ENCODE peak calls at places on chromosomes 7 and 10, in seven cellular contexts. One of them, this sample, is unnamed.

GRCh38 chr7:122304604-122304975 is at the start of gene FEZF1:
- DNase-seq in skeletal muscle cell: no peak
- DNase-seq in hepatocyte: peak; percentile 15
- DNase-seq in heart right ventricle: no peak
- DNase-seq in A549: no peak
- DNase-seq in H1: no peak
- DNase-seq in left ventricle myocardium inferior: no peak
- DNase-seq in this sample: no peak

GRCh38 chr7:29606287-29606721 is 42.7 kb downstream of the PRR15 start:
- DNase-seq in A549: peak; percentile 65
- DNase-seq in skeletal muscle cell: peak; percentile 56
- DNase-seq in H1: no peak
- DNase-seq in left ventricle myocardium inferior: no peak
- DNase-seq in heart right ventricle: no peak
- DNase-seq in hepatocyte: peak; percentile 71
- DNase-seq in this sample: no peak

GRCh38 chr7:150784954-150785353 is 15.2 kb downstream of the TMEM176B start:
- DNase-seq in left ventricle myocardium inferior: no peak
- DNase-seq in skeletal muscle cell: no peak
- DNase-seq in A549: no peak
- DNase-seq in heart right ventricle: no peak
- DNase-seq in hepatocyte: peak; percentile 48
- DNase-seq in H1: no peak
- DNase-seq in this sample: no peak

GRCh38 chr7:148437043-148437442 is 153.5 kb upstream of the C7orf33 start:
- DNase-seq in left ventricle myocardium inferior: no peak
- DNase-seq in A549: no peak
- DNase-seq in skeletal muscle cell: no peak
- DNase-seq in heart right ventricle: no peak
- DNase-seq in hepatocyte: no peak
- DNase-seq in H1: no peak
- DNase-seq in this sample: no peak

GRCh38 chr7:20287317-20287716 is 43.4 kb upstream of the ITGB8 start:
- DNase-seq in hepatocyte: no peak
- DNase-seq in skeletal muscle cell: no peak
- DNase-seq in H1: no peak
- DNase-seq in A549: no peak
- DNase-seq in heart right ventricle: no peak
- DNase-seq in left ventricle myocardium inferior: no peak
- DNase-seq in this sample: no peak

GRCh38 chr7:155104913-155105312 is 34.8 kb downstream of the HTR5A start:
- DNase-seq in H1: no peak
- DNase-seq in heart right ventricle: no peak
- DNase-seq in hepatocyte: no peak
- DNase-seq in skeletal muscle cell: no peak
- DNase-seq in left ventricle myocardium inferior: no peak
- DNase-seq in A549: no peak
- DNase-seq in this sample: no peak

GRCh38 chr10:13894412-13895093 is 307.8 kb downstream of the PRPF18 start:
- DNase-seq in H1: no peak
- DNase-seq in skeletal muscle cell: no peak
- DNase-seq in hepatocyte: no peak
- DNase-seq in A549: no peak
- DNase-seq in left ventricle myocardium inferior: no peak
- DNase-seq in heart right ventricle: no peak
- DNase-seq in this sample: no peak

GRCh38 chr7:1717903-1718676 is 48.0 kb downstream of the ELFN1 start:
- DNase-seq in H1: no peak
- DNase-seq in A549: no peak
- DNase-seq in hepatocyte: no peak
- DNase-seq in skeletal muscle cell: no peak
- DNase-seq in heart right ventricle: no peak
- DNase-seq in left ventricle myocardium inferior: no peak
- DNase-seq in this sample: no peak

GRCh38 chr10:125797424-125797823 is 21.8 kb upstream of the MMP21 start:
- DNase-seq in A549: no peak
- DNase-seq in hepatocyte: no peak
- DNase-seq in H1: no peak
- DNase-seq in skeletal muscle cell: no peak
- DNase-seq in left ventricle myocardium inferior: no peak
- DNase-seq in heart right ventricle: no peak
- DNase-seq in this sample: no peak

DNA sequence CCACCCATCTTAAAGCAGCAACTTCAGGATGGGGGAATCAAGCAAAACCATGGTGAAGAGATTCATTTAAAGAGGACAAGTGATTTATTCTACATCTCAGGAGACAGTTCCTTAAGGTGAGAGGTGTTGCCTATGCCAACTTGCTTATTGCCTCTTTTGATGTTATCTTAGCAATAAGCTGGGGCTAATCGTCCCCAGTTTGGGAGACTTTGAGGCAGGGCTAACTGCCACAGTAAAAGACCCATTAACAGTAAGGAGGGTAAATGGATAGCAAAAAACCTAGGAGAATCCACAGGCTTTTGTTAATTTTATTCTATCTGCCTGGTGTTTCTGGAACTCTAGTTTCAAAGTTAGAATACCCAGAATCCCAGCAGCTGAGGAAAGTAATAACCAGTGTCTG is 22.1 kb upstream of the HERPUD2 start:
- DNase-seq in skeletal muscle cell: no peak
- DNase-seq in A549: no peak
- DNase-seq in left ventricle myocardium inferior: no peak
- DNase-seq in H1: no peak
- DNase-seq in heart right ventricle: no peak
- DNase-seq in hepatocyte: no peak
- DNase-seq in this sample: no peak
- H3K4me3 ChIP-seq in skeletal muscle cell: peak overlapping the region; percentile 16
- H3K4me3 ChIP-seq in A549: no peak overlapping the region
- H3K4me3 ChIP-seq in left ventricle myocardium inferior: peak overlapping the region; percentile 57
- H3K4me3 ChIP-seq in H1: no peak overlapping the region
- H3K4me3 ChIP-seq in heart right ventricle: peak overlapping the region; percentile 46
- H3K4me3 ChIP-seq in hepatocyte: no peak overlapping the region
- H3K4me3 ChIP-seq in this sample: peak overlapping the region; percentile 33

GRCh38 chr7:25858200-25858561 is 293.8 kb upstream of the NFE2L3 start:
- DNase-seq in skeletal muscle cell: no peak
- DNase-seq in heart right ventricle: no peak
- DNase-seq in H1: no peak
- DNase-seq in left ventricle myocardium inferior: no peak
- DNase-seq in A549: no peak
- DNase-seq in hepatocyte: no peak
- DNase-seq in this sample: no peak

GRCh38 chr7:25859412-25859704 is 292.6 kb upstream of the NFE2L3 start:
- DNase-seq in A549: no peak
- DNase-seq in H1: peak; percentile 51
- DNase-seq in heart right ventricle: no peak
- DNase-seq in hepatocyte: no peak
- DNase-seq in skeletal muscle cell: no peak
- DNase-seq in left ventricle myocardium inferior: no peak
- DNase-seq in this sample: no peak

GRCh38 chr7:25859732-25860131 is 292.3 kb upstream of the NFE2L3 start:
- DNase-seq in left ventricle myocardium inferior: no peak
- DNase-seq in skeletal muscle cell: no peak
- DNase-seq in hepatocyte: no peak
- DNase-seq in A549: no peak
- DNase-seq in H1: no peak
- DNase-seq in heart right ventricle: no peak
- DNase-seq in this sample: no peak

GRCh38 chr7:25857376-25858067 is 294.5 kb upstream of the NFE2L3 start:
- DNase-seq in left ventricle myocardium inferior: no peak
- DNase-seq in heart right ventricle: no peak
- DNase-seq in skeletal muscle cell: peak; percentile 86
- DNase-seq in H1: no peak
- DNase-seq in A549: peak; percentile 61
- DNase-seq in hepatocyte: peak; percentile 87
- DNase-seq in this sample: peak; percentile 73

DNA sequence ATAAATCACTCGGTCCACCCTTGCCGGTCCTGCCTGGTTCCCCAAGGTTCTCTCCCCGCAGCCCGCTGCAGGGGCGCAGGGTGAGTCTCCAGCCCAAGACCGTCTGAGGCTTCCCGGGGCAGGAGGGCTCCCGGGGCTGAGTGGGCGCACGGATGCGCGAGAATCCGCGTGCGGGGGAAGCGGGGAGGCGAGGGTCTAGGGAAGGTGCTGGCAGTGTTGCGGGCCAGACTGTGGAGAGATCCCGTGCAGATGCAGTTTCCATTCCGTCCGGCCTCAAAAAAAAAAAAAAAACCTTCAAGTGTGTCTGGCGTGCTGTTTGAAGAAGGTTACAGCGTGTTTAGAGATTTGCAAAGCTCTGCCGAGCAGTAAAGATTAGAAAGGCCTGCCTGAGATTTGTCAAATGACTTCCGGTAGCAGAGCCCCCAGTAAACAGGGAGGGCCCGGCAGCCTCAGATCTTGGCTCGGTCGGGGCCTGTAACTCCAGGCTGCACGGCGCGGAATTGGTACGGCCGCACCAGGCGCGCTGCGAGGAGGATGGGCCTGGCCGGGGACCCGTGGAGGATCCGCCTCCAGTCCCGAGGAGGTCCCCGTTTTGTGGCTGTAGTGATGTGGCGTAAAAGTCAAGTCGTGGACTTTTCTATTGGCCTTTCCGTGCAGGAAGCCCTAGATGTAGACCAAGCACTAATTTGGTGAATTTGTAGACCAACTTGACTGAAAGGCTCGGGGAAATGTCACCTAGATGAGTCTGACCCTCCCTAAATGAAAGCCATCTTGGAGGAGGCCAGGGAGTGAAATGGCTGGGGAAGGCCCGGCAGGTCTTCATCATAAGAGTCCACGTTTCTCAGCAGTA is 293.2 kb upstream of the NFE2L3 start:
- DNase-seq in left ventricle myocardium inferior: no peak
- DNase-seq in A549: no peak
- DNase-seq in skeletal muscle cell: no peak
- DNase-seq in hepatocyte: peak; percentile 72
- DNase-seq in H1: peak; percentile 72
- DNase-seq in heart right ventricle: no peak
- DNase-seq in this sample: no peak
- H3K4me3 ChIP-seq in left ventricle myocardium inferior: no peak overlapping the region
- H3K4me3 ChIP-seq in A549: no peak overlapping the region
- H3K4me3 ChIP-seq in skeletal muscle cell: peak overlapping the region; percentile 11
- H3K4me3 ChIP-seq in hepatocyte: no peak overlapping the region
- H3K4me3 ChIP-seq in H1: peak overlapping the region; percentile 66
- H3K4me3 ChIP-seq in heart right ventricle: no peak overlapping the region
- H3K4me3 ChIP-seq in this sample: no peak overlapping the region

GRCh38 chr7:64045301-64046040 is at the start of gene ZNF727:
- DNase-seq in left ventricle myocardium inferior: peak; percentile 76
- DNase-seq in H1: no peak
- DNase-seq in heart right ventricle: peak; percentile 65
- DNase-seq in hepatocyte: no peak
- DNase-seq in A549: no peak
- DNase-seq in skeletal muscle cell: no peak
- DNase-seq in this sample: peak; percentile 88
- H3K4me3 ChIP-seq in left ventricle myocardium inferior: peak within 1 kb of the TSS; percentile 73
- H3K4me3 ChIP-seq in H1: no peak within 1 kb of the TSS
- H3K4me3 ChIP-seq in heart right ventricle: peak within 1 kb of the TSS; percentile 62
- H3K4me3 ChIP-seq in hepatocyte: no peak within 1 kb of the TSS
- H3K4me3 ChIP-seq in A549: no peak within 1 kb of the TSS
- H3K4me3 ChIP-seq in skeletal muscle cell: no peak within 1 kb of the TSS
- H3K4me3 ChIP-seq in this sample: peak within 1 kb of the TSS; percentile 59

GRCh38 chr10:44309939-44310761 is 74.7 kb downstream of the CXCL12 start:
- DNase-seq in heart right ventricle: no peak
- DNase-seq in skeletal muscle cell: no peak
- DNase-seq in hepatocyte: no peak
- DNase-seq in left ventricle myocardium inferior: no peak
- DNase-seq in A549: no peak
- DNase-seq in H1: no peak
- DNase-seq in this sample: no peak
- H3K4me3 ChIP-seq in heart right ventricle: peak overlapping the region; percentile 42
- H3K4me3 ChIP-seq in skeletal muscle cell: peak overlapping the region; percentile 32
- H3K4me3 ChIP-seq in hepatocyte: no peak overlapping the region
- H3K4me3 ChIP-seq in left ventricle myocardium inferior: peak overlapping the region; percentile 67
- H3K4me3 ChIP-seq in A549: no peak overlapping the region
- H3K4me3 ChIP-seq in H1: peak overlapping the region; percentile 49
- H3K4me3 ChIP-seq in this sample: no peak overlapping the region

GRCh38 chr7:130959743-130960207 is 225.8 kb upstream of the KLF14 start:
- DNase-seq in skeletal muscle cell: no peak
- DNase-seq in left ventricle myocardium inferior: no peak
- DNase-seq in hepatocyte: no peak
- DNase-seq in H1: peak; percentile 59
- DNase-seq in heart right ventricle: no peak
- DNase-seq in A549: peak; percentile 87
- DNase-seq in this sample: no peak
- H3K4me3 ChIP-seq in skeletal muscle cell: peak overlapping the region; percentile 11
- H3K4me3 ChIP-seq in left ventricle myocardium inferior: no peak overlapping the region
- H3K4me3 ChIP-seq in hepatocyte: no peak overlapping the region
- H3K4me3 ChIP-seq in H1: no peak overlapping the region
- H3K4me3 ChIP-seq in heart right ventricle: no peak overlapping the region
- H3K4me3 ChIP-seq in A549: peak overlapping the region; percentile 44
- H3K4me3 ChIP-seq in this sample: no peak overlapping the region